ENCODE peak calls at places on chromosomes 13 and 19, in four cellular contexts. One of them, this sample, is unnamed.

GRCh38 chr13:112849500-112849899 is 119.5 kb upstream of the MCF2L start:
- DNase-seq in H1: no peak
- DNase-seq in K562: no peak
- DNase-seq in HepG2: peak
- DNase-seq in this sample: no peak

GRCh38 chr13:66845393-66845792 is 384.7 kb downstream of the PCDH9 start:
- DNase-seq in HepG2: no peak
- DNase-seq in K562: no peak
- DNase-seq in H1: no peak
- DNase-seq in this sample: no peak

GRCh38 chr13:95327190-95327589 is 25.9 kb upstream of the ABCC4 start:
- DNase-seq in HepG2: no peak
- DNase-seq in H1: no peak
- DNase-seq in K562: no peak
- DNase-seq in this sample: no peak

GRCh38 chr13:108610517-108610916 is 18.9 kb upstream of the MYO16 start:
- DNase-seq in H1: no peak
- DNase-seq in HepG2: no peak
- DNase-seq in K562: peak
- DNase-seq in this sample: no peak

GRCh38 chr13:23899555-23899954 is 2.3 kb upstream of the C1QTNF9B start:
- DNase-seq in K562: peak
- DNase-seq in HepG2: peak
- DNase-seq in H1: no peak
- DNase-seq in this sample: peak

GRCh38 chr19:55118401-55118991 is 1.1 kb upstream of the PPP1R12C start:
- DNase-seq in H1: peak
- DNase-seq in K562: peak
- DNase-seq in HepG2: no peak
- DNase-seq in this sample: no peak

GRCh38 chr13:46687810-46688209 is 109.2 kb downstream of the ESD start:
- DNase-seq in K562: peak
- DNase-seq in H1: peak
- DNase-seq in HepG2: peak
- DNase-seq in this sample: peak

GRCh38 chr19:803686-804418 is 6.6 kb downstream of the PTBP1 start:
- DNase-seq in K562: no peak
- DNase-seq in HepG2: no peak
- DNase-seq in H1: no peak
- DNase-seq in this sample: no peak

GRCh38 chr19:51172223-51172622 is 30.1 kb downstream of the SIGLEC7 start:
- DNase-seq in K562: no peak
- DNase-seq in HepG2: no peak
- DNase-seq in H1: no peak
- DNase-seq in this sample: no peak

GRCh38 chr19:6071103-6071485 is 39.2 kb downstream of the RFX2 start:
- DNase-seq in H1: no peak
- DNase-seq in K562: no peak
- DNase-seq in HepG2: no peak
- DNase-seq in this sample: no peak

GRCh38 chr19:39566064-39566463 is 26.1 kb upstream of the EID2 start:
- DNase-seq in H1: no peak
- DNase-seq in HepG2: no peak
- DNase-seq in K562: no peak
- DNase-seq in this sample: no peak

GRCh38 chr19:15340086-15340485 is 7.7 kb upstream of the BRD4 start:
- DNase-seq in K562: no peak
- DNase-seq in HepG2: no peak
- DNase-seq in H1: no peak
- DNase-seq in this sample: no peak

GRCh38 chr13:50936681-50937080 is 27.1 kb downstream of the RNASEH2B start:
- DNase-seq in K562: no peak
- DNase-seq in H1: no peak
- DNase-seq in HepG2: no peak
- DNase-seq in this sample: no peak

GRCh38 chr19:16542894-16543498 is 759 bp upstream of the CHERP start:
- DNase-seq in HepG2: no peak
- DNase-seq in H1: no peak
- DNase-seq in K562: peak
- DNase-seq in this sample: no peak

GRCh38 chr19:15105044-15105443 is 2.2 kb upstream of the SYDE1 start:
- DNase-seq in H1: no peak
- DNase-seq in HepG2: no peak
- DNase-seq in K562: no peak
- DNase-seq in this sample: no peak

GRCh38 chr19:1098177-1099051 is 3.2 kb upstream of the POLR2E start:
- DNase-seq in HepG2: peak
- DNase-seq in K562: no peak
- DNase-seq in H1: no peak
- DNase-seq in this sample: peak

GRCh38 chr19:50794778-50795664 is 4.8 kb downstream of the ACP4 start:
- DNase-seq in K562: peak
- DNase-seq in H1: no peak
- DNase-seq in HepG2: no peak
- DNase-seq in this sample: peak

GRCh38 chr19:22545751-22546150 is 88.4 kb upstream of the ZNF492 start:
- DNase-seq in K562: peak
- DNase-seq in H1: no peak
- DNase-seq in HepG2: peak
- DNase-seq in this sample: peak

GRCh38 chr19:14871619-14872230 is 14.2 kb downstream of the OR7A17 start:
- DNase-seq in H1: no peak
- DNase-seq in HepG2: no peak
- DNase-seq in K562: peak
- DNase-seq in this sample: peak

GRCh38 chr19:27654266-27654990 is 1558.5 kb downstream of the UQCRFS1 start:
- DNase-seq in HepG2: no peak
- DNase-seq in H1: no peak
- DNase-seq in K562: no peak
- DNase-seq in this sample: no peak

GRCh38 chr19:1611353-1611752 is 6.1 kb upstream of the UQCR11 start:
- DNase-seq in K562: no peak
- DNase-seq in HepG2: no peak
- DNase-seq in H1: no peak
- DNase-seq in this sample: no peak

GRCh38 chr13:37023871-37024270 is 23.3 kb downstream of the EXOSC8 start:
- DNase-seq in K562: no peak
- DNase-seq in H1: no peak
- DNase-seq in HepG2: no peak
- DNase-seq in this sample: no peak

GRCh38 chr19:50003810-50004419 is 21.3 kb downstream of the VRK3 start:
- DNase-seq in HepG2: no peak
- DNase-seq in K562: peak
- DNase-seq in H1: no peak
- DNase-seq in this sample: peak

GRCh38 chr13:36084131-36084530 is 47.1 kb downstream of the DCLK1 start:
- DNase-seq in K562: no peak
- DNase-seq in HepG2: no peak
- DNase-seq in H1: no peak
- DNase-seq in this sample: no peak

GRCh38 chr19:31718041-31718440 is 368.8 kb upstream of the TSHZ3 start:
- DNase-seq in HepG2: no peak
- DNase-seq in H1: no peak
- DNase-seq in K562: no peak
- DNase-seq in this sample: no peak

GRCh38 chr19:33193864-33194362 is at the start of gene LRP3:
- DNase-seq in H1: no peak
- DNase-seq in HepG2: no peak
- DNase-seq in K562: no peak
- DNase-seq in this sample: peak

GRCh38 chr19:7751157-7751783 is 3.9 kb upstream of the CD209 start:
- DNase-seq in HepG2: no peak
- DNase-seq in H1: no peak
- DNase-seq in K562: no peak
- DNase-seq in this sample: no peak

GRCh38 chr19:8615813-8616596 is 5.5 kb upstream of the ADAMTS10 start:
- DNase-seq in HepG2: peak
- DNase-seq in K562: peak
- DNase-seq in H1: no peak
- DNase-seq in this sample: peak

GRCh38 chr13:48235814-48236135 is 2.8 kb downstream of the ITM2B start:
- DNase-seq in HepG2: no peak
- DNase-seq in H1: no peak
- DNase-seq in K562: no peak
- DNase-seq in this sample: no peak

GRCh38 chr19:12112238-12112637 is 27.9 kb downstream of the ZNF20 start:
- DNase-seq in HepG2: peak
- DNase-seq in K562: no peak
- DNase-seq in H1: no peak
- DNase-seq in this sample: no peak

GRCh38 chr13:51453959-51454703 is 1.3 kb upstream of the INTS6 start:
- DNase-seq in H1: no peak
- DNase-seq in K562: peak
- DNase-seq in HepG2: no peak
- DNase-seq in this sample: no peak

GRCh38 chr19:6222884-6223283 is 56.9 kb downstream of the MLLT1 start:
- DNase-seq in K562: no peak
- DNase-seq in HepG2: no peak
- DNase-seq in H1: no peak
- DNase-seq in this sample: no peak

GRCh38 chr19:19651076-19651475 is 7.6 kb upstream of the GMIP start:
- DNase-seq in H1: no peak
- DNase-seq in HepG2: no peak
- DNase-seq in K562: no peak
- DNase-seq in this sample: no peak

GRCh38 chr19:19647037-19647835 is 3.8 kb upstream of the GMIP start:
- DNase-seq in HepG2: no peak
- DNase-seq in H1: no peak
- DNase-seq in K562: no peak
- DNase-seq in this sample: no peak

GRCh38 chr19:19649159-19649558 is 5.7 kb upstream of the GMIP start:
- DNase-seq in HepG2: no peak
- DNase-seq in H1: no peak
- DNase-seq in K562: no peak
- DNase-seq in this sample: no peak

GRCh38 chr19:19650331-19650730 is 6.9 kb upstream of the GMIP start:
- DNase-seq in HepG2: no peak
- DNase-seq in K562: no peak
- DNase-seq in H1: no peak
- DNase-seq in this sample: no peak

DNA sequence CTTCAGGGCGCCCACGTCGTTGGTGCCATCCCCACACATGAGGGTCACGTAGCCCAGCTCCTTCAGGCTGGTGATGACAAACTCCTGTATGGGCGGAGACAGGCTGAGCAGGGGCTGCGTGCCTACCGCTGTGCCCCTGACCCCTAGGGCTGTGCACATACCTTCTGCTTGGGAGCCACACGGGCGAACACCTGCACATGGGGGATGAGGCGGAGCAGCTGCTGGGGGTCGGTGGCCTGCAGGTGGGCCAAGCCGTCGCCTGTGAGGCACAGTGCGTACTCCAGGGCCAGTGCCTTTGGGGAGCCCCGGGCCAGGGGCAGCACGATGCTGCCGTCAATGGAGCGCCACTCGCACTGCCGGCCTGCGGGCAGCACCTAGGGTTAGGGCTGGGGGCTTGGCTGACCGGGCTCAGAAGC is 6.1 kb upstream of the GMIP start:
- DNase-seq in HepG2: no peak
- DNase-seq in K562: no peak
- DNase-seq in H1: no peak
- DNase-seq in this sample: no peak
- TF ChIP-seq CHD2 in HepG2: no peak
- TF ChIP-seq CHD2 in K562: no peak
- TF ChIP-seq CHD2 in H1: no peak
- TF ChIP-seq CHD2 in this sample: no peak

GRCh38 chr13:106961219-106961618 is 393.3 kb upstream of the ARGLU1 start:
- DNase-seq in H1: no peak
- DNase-seq in HepG2: no peak
- DNase-seq in K562: no peak
- DNase-seq in this sample: no peak

GRCh38 chr13:106963151-106963550 is 395.2 kb upstream of the ARGLU1 start:
- DNase-seq in HepG2: no peak
- DNase-seq in H1: no peak
- DNase-seq in K562: no peak
- DNase-seq in this sample: no peak

DNA sequence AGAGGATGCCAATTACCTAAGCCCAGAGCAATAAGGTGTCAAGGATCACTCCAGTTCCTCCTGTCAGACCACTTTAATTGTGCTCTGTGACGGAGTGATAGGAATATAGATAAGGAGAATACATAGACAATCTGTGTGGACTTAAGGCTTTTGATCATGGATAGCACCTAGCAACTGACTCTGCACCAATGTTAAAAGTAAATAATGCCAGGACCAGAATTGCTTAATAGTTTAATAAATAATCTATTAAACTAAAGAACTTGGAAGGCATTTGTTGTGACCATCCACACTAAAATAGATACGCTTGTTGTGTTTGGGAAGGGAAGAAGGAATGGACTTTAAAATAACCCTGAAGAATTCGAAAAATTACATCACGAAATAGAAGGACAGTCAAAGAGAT is 390.8 kb upstream of the ARGLU1 start:
- DNase-seq in K562: no peak
- DNase-seq in H1: no peak
- DNase-seq in HepG2: peak
- DNase-seq in this sample: no peak
- TF ChIP-seq RNF2 in K562: no peak
- TF ChIP-seq RNF2 in H1: no peak
- TF ChIP-seq RNF2 in HepG2: no peak
- TF ChIP-seq RNF2 in this sample: no peak

DNA sequence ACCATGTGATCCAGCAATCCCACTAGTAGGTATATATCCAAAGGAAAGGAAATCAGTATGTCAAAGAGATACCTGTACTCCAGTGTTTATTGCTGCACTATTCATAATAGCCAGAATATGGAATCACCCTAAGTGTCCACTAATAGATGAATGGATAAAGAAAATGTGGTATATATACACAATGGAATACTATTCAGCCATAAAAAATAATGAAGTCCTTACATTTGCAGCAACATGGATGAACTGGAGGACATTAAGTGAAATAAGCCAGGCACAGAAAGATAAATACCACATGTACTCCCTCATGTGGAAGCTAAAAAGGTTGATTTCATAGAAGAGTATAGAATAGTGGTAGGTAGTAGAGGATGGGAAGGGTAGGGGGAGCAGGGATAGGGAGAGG is 23.5 kb downstream of the BORA start:
- DNase-seq in HepG2: no peak
- DNase-seq in H1: no peak
- DNase-seq in K562: no peak
- DNase-seq in this sample: no peak
- TF ChIP-seq CHD2 in HepG2: no peak
- TF ChIP-seq CHD2 in H1: no peak
- TF ChIP-seq CHD2 in K562: no peak
- TF ChIP-seq CHD2 in this sample: no peak

GRCh38 chr13:113941571-113942191 is 32.2 kb downstream of the C13orf46 start:
- DNase-seq in K562: no peak
- DNase-seq in H1: no peak
- DNase-seq in HepG2: no peak
- DNase-seq in this sample: no peak

GRCh38 chr13:113939905-113940339 is 34.0 kb downstream of the C13orf46 start:
- DNase-seq in HepG2: peak
- DNase-seq in K562: no peak
- DNase-seq in H1: no peak
- DNase-seq in this sample: no peak

GRCh38 chr13:113945857-113946408 is 27.9 kb downstream of the C13orf46 start:
- DNase-seq in H1: no peak
- DNase-seq in K562: no peak
- DNase-seq in HepG2: no peak
- DNase-seq in this sample: no peak

GRCh38 chr13:113943821-113944565 is 29.9 kb downstream of the C13orf46 start:
- DNase-seq in HepG2: no peak
- DNase-seq in H1: no peak
- DNase-seq in K562: no peak
- DNase-seq in this sample: no peak

GRCh38 chr13:113942591-113943103 is 31.2 kb downstream of the C13orf46 start:
- DNase-seq in H1: no peak
- DNase-seq in K562: no peak
- DNase-seq in HepG2: no peak
- DNase-seq in this sample: no peak
- TF ChIP-seq RNF2 in H1: no peak
- TF ChIP-seq RNF2 in K562: no peak
- TF ChIP-seq RNF2 in HepG2: no peak
- TF ChIP-seq RNF2 in this sample: no peak

This sample was measured in A549.